ENCODE peak calls at places on chromosome 1, in eight cellular contexts. Q is omental fat pad; X is SW 1271; U is D721Med; J is kidney epithelial cell; O is CD4-positive, alpha-beta T cell; C is WTC11; G is HFF-Myc. Y is an unnamed sample.

GRCh38 chr1:159917533-159917932 is 7.8 kb downstream of the TAGLN2 start:
- DNase-seq in Q (no peak), X (no peak), U (no peak), J (no peak), O (no peak), C (no peak), G (no peak), Y (no peak)

GRCh38 chr1:43054961-43055360 is 96.3 kb upstream of the SLC2A1 start:
- DNase-seq in Q (no peak), X (no peak), U (no peak), J (no peak), O (no peak), C (no peak), G (no peak), Y (no peak)

GRCh38 chr1:177937931-177938330 is 31.9 kb downstream of the SEC16B start:
- DNase-seq in Q (no peak), X (no peak), U (no peak), J (peak; percentile 60), O (no peak), C (no peak), G (no peak), Y (no peak)

GRCh38 chr1:190179817-190180216 is 297.8 kb downstream of the BRINP3 start:
- DNase-seq in Q (no peak), X (no peak), U (no peak), J (no peak), O (no peak), C (no peak), G (no peak), Y (no peak)

GRCh38 chr1:31570906-31571305 is 5.4 kb upstream of the TINAGL1 start:
- DNase-seq in Q (no peak), X (no peak), U (no peak), J (no peak), O (no peak), C (no peak), G (no peak), Y (no peak)

GRCh38 chr1:108503062-108503740 is 53.1 kb downstream of the NBPF6 start:
- DNase-seq in Q (no peak), X (peak; percentile 82), U (no peak), J (peak; percentile 19), O (no peak), C (no peak), G (peak; percentile 46), Y (no peak)

GRCh38 chr1:7262611-7263010 is 477.4 kb downstream of the CAMTA1 start:
- DNase-seq in Q (no peak), X (no peak), U (no peak), J (no peak), O (no peak), C (no peak), G (no peak), Y (no peak)

GRCh38 chr1:19504796-19505693 is 19.7 kb upstream of the CAPZB start:
- DNase-seq in Q (no peak), X (peak; percentile 61), U (no peak), J (no peak), O (no peak), C (no peak), G (no peak), Y (no peak)

GRCh38 chr1:55140137-55140536 is 75.0 kb downstream of the USP24 start:
- DNase-seq in Q (no peak), X (no peak), U (no peak), J (no peak), O (no peak), C (no peak), G (no peak), Y (no peak)